ENCODE peak calls at places on chromosomes 5 and 9, in five cellular contexts. One of them, this sample, is unnamed. For H3K27me3, the result is how much of the 10 kb centered on the place peaks cover.

GRCh38 chr9:117434568-117434967 is 19.7 kb upstream of the ASTN2 start:
- DNase-seq in bronchial epithelial cell: peak
- DNase-seq in neuronal stem cell: no peak
- DNase-seq in CD4-positive, alpha-beta memory T cell: no peak
- DNase-seq in stomach: no peak
- DNase-seq in this sample: no peak

GRCh38 chr5:73447234-73448071 is 1.1 kb downstream of the FOXD1 start:
- DNase-seq in bronchial epithelial cell: peak
- DNase-seq in neuronal stem cell: no peak
- DNase-seq in CD4-positive, alpha-beta memory T cell: peak
- DNase-seq in stomach: no peak
- DNase-seq in this sample: no peak

GRCh38 chr9:73151653-73152382 is at the start of gene ANXA1:
- DNase-seq in bronchial epithelial cell: peak
- DNase-seq in neuronal stem cell: no peak
- DNase-seq in CD4-positive, alpha-beta memory T cell: peak
- DNase-seq in stomach: no peak
- DNase-seq in this sample: peak

GRCh38 chr5:157309796-157310195 is 43.9 kb downstream of the CYFIP2 start:
- DNase-seq in bronchial epithelial cell: no peak
- DNase-seq in neuronal stem cell: no peak
- DNase-seq in CD4-positive, alpha-beta memory T cell: no peak
- DNase-seq in stomach: no peak
- DNase-seq in this sample: no peak

GRCh38 chr9:99365233-99365980 is 143.3 kb downstream of the SEC61B start:
- DNase-seq in bronchial epithelial cell: no peak
- DNase-seq in neuronal stem cell: no peak
- DNase-seq in CD4-positive, alpha-beta memory T cell: no peak
- DNase-seq in stomach: no peak
- DNase-seq in this sample: no peak

GRCh38 chr5:121967187-121967586 is 5.4 kb downstream of the SRFBP1 start:
- DNase-seq in bronchial epithelial cell: peak
- DNase-seq in neuronal stem cell: no peak
- DNase-seq in CD4-positive, alpha-beta memory T cell: no peak
- DNase-seq in stomach: no peak
- DNase-seq in this sample: no peak

GRCh38 chr5:19531374-19531952 is 456.5 kb downstream of the CDH18 start:
- DNase-seq in bronchial epithelial cell: peak
- DNase-seq in neuronal stem cell: no peak
- DNase-seq in CD4-positive, alpha-beta memory T cell: no peak
- DNase-seq in stomach: no peak
- DNase-seq in this sample: no peak

GRCh38 chr9:849431-849830 is 7.9 kb downstream of the DMRT1 start:
- DNase-seq in bronchial epithelial cell: no peak
- DNase-seq in neuronal stem cell: no peak
- DNase-seq in CD4-positive, alpha-beta memory T cell: no peak
- DNase-seq in stomach: no peak
- DNase-seq in this sample: no peak

GRCh38 chr9:108580021-108580439 is 275.8 kb downstream of the ACTL7B start:
- DNase-seq in bronchial epithelial cell: peak
- DNase-seq in neuronal stem cell: no peak
- DNase-seq in CD4-positive, alpha-beta memory T cell: no peak
- DNase-seq in stomach: no peak
- DNase-seq in this sample: no peak

GRCh38 chr9:31100311-31100710 is 1284.1 kb upstream of the ACO1 start:
- DNase-seq in bronchial epithelial cell: no peak
- DNase-seq in neuronal stem cell: no peak
- DNase-seq in CD4-positive, alpha-beta memory T cell: no peak
- DNase-seq in stomach: no peak
- DNase-seq in this sample: no peak

GRCh38 chr9:99778308-99778707 is 43.4 kb upstream of the NR4A3 start:
- DNase-seq in bronchial epithelial cell: peak
- DNase-seq in neuronal stem cell: no peak
- DNase-seq in CD4-positive, alpha-beta memory T cell: no peak
- DNase-seq in stomach: no peak
- DNase-seq in this sample: no peak

GRCh38 chr9:2691626-2692025 is 25.7 kb upstream of the KCNV2 start:
- DNase-seq in bronchial epithelial cell: no peak
- DNase-seq in neuronal stem cell: no peak
- DNase-seq in CD4-positive, alpha-beta memory T cell: no peak
- DNase-seq in stomach: no peak
- DNase-seq in this sample: no peak

GRCh38 chr5:179420476-179420875 is 75.2 kb upstream of the ADAMTS2 start:
- DNase-seq in bronchial epithelial cell: no peak
- DNase-seq in neuronal stem cell: no peak
- DNase-seq in CD4-positive, alpha-beta memory T cell: no peak
- DNase-seq in stomach: no peak
- DNase-seq in this sample: no peak

GRCh38 chr5:55180016-55180415 is 7.0 kb upstream of the CDC20B start:
- DNase-seq in bronchial epithelial cell: peak
- DNase-seq in neuronal stem cell: no peak
- DNase-seq in CD4-positive, alpha-beta memory T cell: no peak
- DNase-seq in stomach: no peak
- DNase-seq in this sample: no peak

GRCh38 chr9:108477538-108478006 is 378.2 kb downstream of the ACTL7B start:
- DNase-seq in bronchial epithelial cell: peak
- DNase-seq in neuronal stem cell: no peak
- DNase-seq in CD4-positive, alpha-beta memory T cell: no peak
- DNase-seq in stomach: no peak
- DNase-seq in this sample: no peak

GRCh38 chr9:69454327-69454726 is 129.3 kb downstream of the ENTREP1 start:
- DNase-seq in bronchial epithelial cell: no peak
- DNase-seq in neuronal stem cell: no peak
- DNase-seq in CD4-positive, alpha-beta memory T cell: no peak
- DNase-seq in stomach: no peak
- DNase-seq in this sample: no peak

GRCh38 chr5:83562817-83563557 is 91.4 kb downstream of the VCAN start:
- DNase-seq in bronchial epithelial cell: no peak
- DNase-seq in neuronal stem cell: no peak
- DNase-seq in CD4-positive, alpha-beta memory T cell: no peak
- DNase-seq in stomach: no peak
- DNase-seq in this sample: no peak

GRCh38 chr9:87872079-87872624 is 10.5 kb upstream of the SPATA31E1 start:
- DNase-seq in bronchial epithelial cell: no peak
- DNase-seq in neuronal stem cell: no peak
- DNase-seq in CD4-positive, alpha-beta memory T cell: no peak
- DNase-seq in stomach: no peak
- DNase-seq in this sample: no peak

GRCh38 chr5:124467745-124468144 is 278.7 kb downstream of the ZNF608 start:
- DNase-seq in bronchial epithelial cell: no peak
- DNase-seq in neuronal stem cell: no peak
- DNase-seq in CD4-positive, alpha-beta memory T cell: no peak
- DNase-seq in stomach: no peak
- DNase-seq in this sample: no peak

GRCh38 chr5:116766470-116766947 is 191.9 kb upstream of the SEMA6A start:
- DNase-seq in bronchial epithelial cell: peak
- DNase-seq in neuronal stem cell: no peak
- DNase-seq in CD4-positive, alpha-beta memory T cell: no peak
- DNase-seq in stomach: no peak
- DNase-seq in this sample: no peak

GRCh38 chr5:151562019-151562707 is 29.0 kb downstream of the FAT2 start:
- DNase-seq in bronchial epithelial cell: no peak
- DNase-seq in neuronal stem cell: no peak
- DNase-seq in CD4-positive, alpha-beta memory T cell: no peak
- DNase-seq in stomach: no peak
- DNase-seq in this sample: no peak

GRCh38 chr9:27198175-27198574 is 89.2 kb downstream of the TEK start:
- DNase-seq in bronchial epithelial cell: no peak
- DNase-seq in neuronal stem cell: no peak
- DNase-seq in CD4-positive, alpha-beta memory T cell: no peak
- DNase-seq in stomach: no peak
- DNase-seq in this sample: no peak

GRCh38 chr9:34546102-34546833 is 23.5 kb upstream of the ENHO start:
- DNase-seq in bronchial epithelial cell: no peak
- DNase-seq in neuronal stem cell: no peak
- DNase-seq in CD4-positive, alpha-beta memory T cell: no peak
- DNase-seq in stomach: no peak
- DNase-seq in this sample: no peak

GRCh38 chr9:110213413-110214044 is 5.6 kb upstream of the C9orf152 start:
- DNase-seq in bronchial epithelial cell: peak
- DNase-seq in neuronal stem cell: no peak
- DNase-seq in CD4-positive, alpha-beta memory T cell: no peak
- DNase-seq in stomach: peak
- DNase-seq in this sample: no peak

DNA sequence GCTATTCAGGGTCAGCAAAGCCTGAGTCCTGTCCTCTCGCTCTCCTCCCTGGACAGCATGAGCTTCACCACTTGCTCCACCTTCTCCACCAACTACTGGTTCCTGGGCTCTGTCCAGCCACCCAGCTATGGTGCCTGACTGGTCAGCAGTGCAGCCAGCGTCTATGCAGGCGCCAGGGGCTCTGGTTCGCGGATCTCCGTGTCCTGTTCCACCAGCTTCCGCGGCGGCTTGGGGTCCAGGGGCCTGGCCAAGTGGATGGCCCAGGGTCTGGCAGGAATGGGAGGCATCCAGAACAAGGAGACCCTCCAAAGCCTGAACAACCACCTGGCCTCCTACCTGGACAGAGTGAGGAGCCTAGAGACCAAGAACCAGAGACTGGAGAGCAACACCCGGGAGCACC is 8.6 kb downstream of the NIPBL start:
- DNase-seq in bronchial epithelial cell: no peak
- DNase-seq in neuronal stem cell: no peak
- DNase-seq in CD4-positive, alpha-beta memory T cell: no peak
- DNase-seq in stomach: no peak
- DNase-seq in this sample: no peak
- H3K27me3 ChIP-seq in bronchial epithelial cell: under half
- H3K27me3 ChIP-seq in neuronal stem cell: under half
- H3K27me3 ChIP-seq in CD4-positive, alpha-beta memory T cell: under half
- H3K27me3 ChIP-seq in stomach: under half
- H3K27me3 ChIP-seq in this sample: under half

GRCh38 chr5:168853972-168854371 is 274.8 kb upstream of the PANK3 start:
- DNase-seq in bronchial epithelial cell: peak
- DNase-seq in neuronal stem cell: no peak
- DNase-seq in CD4-positive, alpha-beta memory T cell: no peak
- DNase-seq in stomach: no peak
- DNase-seq in this sample: no peak

GRCh38 chr5:168860081-168860480 is 280.9 kb upstream of the PANK3 start:
- DNase-seq in bronchial epithelial cell: no peak
- DNase-seq in neuronal stem cell: no peak
- DNase-seq in CD4-positive, alpha-beta memory T cell: no peak
- DNase-seq in stomach: no peak
- DNase-seq in this sample: no peak

GRCh38 chr5:168859471-168859870 is 280.3 kb upstream of the PANK3 start:
- DNase-seq in bronchial epithelial cell: no peak
- DNase-seq in neuronal stem cell: no peak
- DNase-seq in CD4-positive, alpha-beta memory T cell: no peak
- DNase-seq in stomach: no peak
- DNase-seq in this sample: no peak

GRCh38 chr5:168858371-168858770 is 279.2 kb upstream of the PANK3 start:
- DNase-seq in bronchial epithelial cell: no peak
- DNase-seq in neuronal stem cell: no peak
- DNase-seq in CD4-positive, alpha-beta memory T cell: no peak
- DNase-seq in stomach: no peak
- DNase-seq in this sample: no peak
- H3K27me3 ChIP-seq in bronchial epithelial cell: under half
- H3K27me3 ChIP-seq in neuronal stem cell: under half
- H3K27me3 ChIP-seq in CD4-positive, alpha-beta memory T cell: under half
- H3K27me3 ChIP-seq in stomach: under half
- H3K27me3 ChIP-seq in this sample: under half

GRCh38 chr9:126125177-126125576 is 201.5 kb upstream of the MVB12B start:
- DNase-seq in bronchial epithelial cell: no peak
- DNase-seq in neuronal stem cell: no peak
- DNase-seq in CD4-positive, alpha-beta memory T cell: no peak
- DNase-seq in stomach: no peak
- DNase-seq in this sample: no peak

GRCh38 chr9:126125577-126125976 is 201.1 kb upstream of the MVB12B start:
- DNase-seq in bronchial epithelial cell: no peak
- DNase-seq in neuronal stem cell: no peak
- DNase-seq in CD4-positive, alpha-beta memory T cell: no peak
- DNase-seq in stomach: no peak
- DNase-seq in this sample: no peak

GRCh38 chr9:126127591-126127990 is 199.0 kb upstream of the MVB12B start:
- DNase-seq in bronchial epithelial cell: no peak
- DNase-seq in neuronal stem cell: no peak
- DNase-seq in CD4-positive, alpha-beta memory T cell: no peak
- DNase-seq in stomach: peak
- DNase-seq in this sample: no peak

GRCh38 chr9:126126807-126127206 is 199.8 kb upstream of the MVB12B start:
- DNase-seq in bronchial epithelial cell: no peak
- DNase-seq in neuronal stem cell: no peak
- DNase-seq in CD4-positive, alpha-beta memory T cell: no peak
- DNase-seq in stomach: peak
- DNase-seq in this sample: no peak

DNA sequence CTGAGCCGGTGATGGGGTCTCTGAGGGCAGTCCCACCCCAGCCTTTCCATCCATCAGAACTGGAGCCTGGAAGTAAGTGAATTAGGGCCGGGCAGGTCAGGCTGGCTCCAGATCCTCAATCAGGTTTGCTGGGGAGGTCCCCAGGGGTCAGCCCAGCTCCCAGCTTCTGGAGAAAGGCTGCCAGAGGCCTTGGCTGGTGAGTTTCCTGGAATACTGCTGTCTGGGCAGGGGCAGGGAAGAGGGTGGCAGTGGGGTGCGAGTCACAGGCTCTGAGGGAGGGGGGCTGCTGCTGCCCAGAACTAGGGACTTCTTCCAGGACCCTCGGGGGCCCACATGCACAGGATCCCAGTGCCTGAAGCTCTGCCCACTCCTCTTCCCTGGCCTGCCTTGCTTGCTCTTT is 200.6 kb upstream of the MVB12B start:
- DNase-seq in bronchial epithelial cell: no peak
- DNase-seq in neuronal stem cell: no peak
- DNase-seq in CD4-positive, alpha-beta memory T cell: no peak
- DNase-seq in stomach: no peak
- DNase-seq in this sample: no peak
- H3K27me3 ChIP-seq in bronchial epithelial cell: under half
- H3K27me3 ChIP-seq in neuronal stem cell: under half
- H3K27me3 ChIP-seq in CD4-positive, alpha-beta memory T cell: under half
- H3K27me3 ChIP-seq in stomach: under half
- H3K27me3 ChIP-seq in this sample: under half

DNA sequence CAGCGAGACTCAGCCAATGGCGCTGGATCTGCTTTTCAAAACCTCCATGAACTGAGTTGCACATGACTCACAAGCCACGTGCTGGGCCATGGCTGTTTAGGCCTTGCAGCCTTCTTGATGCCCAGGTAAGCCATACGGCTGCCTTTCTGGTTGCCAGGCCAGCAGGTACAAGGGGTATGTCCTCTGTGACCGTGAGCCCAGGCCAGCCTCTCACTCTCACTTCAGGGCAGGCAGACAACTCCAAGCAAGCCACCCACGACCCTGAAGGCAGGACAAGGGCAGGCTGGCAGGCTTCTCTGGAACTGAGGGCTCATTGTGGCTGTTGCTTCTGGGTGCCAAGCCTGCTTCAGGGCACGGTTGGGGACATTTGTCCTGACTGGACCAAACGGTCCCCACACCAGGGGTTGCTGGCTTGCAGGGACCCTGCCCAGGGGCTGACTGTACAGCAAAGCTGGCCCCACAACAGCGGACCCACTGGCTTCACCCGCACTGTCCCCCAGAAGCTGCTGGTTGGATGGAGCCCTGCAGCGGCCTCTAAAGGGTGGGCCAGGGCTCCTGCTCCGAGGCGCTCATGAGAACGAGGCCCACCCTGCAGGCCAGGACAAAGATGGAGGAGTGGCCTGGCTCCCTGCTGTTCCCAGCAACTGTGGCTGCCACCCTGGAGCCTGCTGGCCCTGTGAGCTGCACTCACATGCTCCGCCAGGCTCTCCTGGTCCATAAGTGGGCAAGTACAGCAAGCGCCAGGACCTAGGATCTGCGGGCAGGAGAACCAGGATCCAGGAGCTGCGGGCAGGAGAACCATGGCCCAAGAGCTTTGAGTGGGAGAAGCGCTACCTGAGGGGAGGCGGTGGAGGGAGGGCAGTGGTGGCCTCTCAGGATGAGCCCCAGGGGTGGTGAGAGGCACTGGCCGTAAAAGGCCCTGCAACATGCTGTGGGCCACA is 34.3 kb upstream of the NSMF start:
- DNase-seq in bronchial epithelial cell: no peak
- DNase-seq in neuronal stem cell: no peak
- DNase-seq in CD4-positive, alpha-beta memory T cell: no peak
- DNase-seq in stomach: no peak
- DNase-seq in this sample: no peak
- H3K27me3 ChIP-seq in bronchial epithelial cell: under half
- H3K27me3 ChIP-seq in neuronal stem cell: under half
- H3K27me3 ChIP-seq in CD4-positive, alpha-beta memory T cell: under half
- H3K27me3 ChIP-seq in stomach: under half
- H3K27me3 ChIP-seq in this sample: under half

This sample was measured in DND-41.